ENCODE peak calls at places on chromosome 11, in ten cellular contexts. U is NCI-H460; X is GM23338; G is HS-5; E is activated CD8-positive, alpha-beta memory T cell treated with anti-CD3 and anti-CD28 coated beads, Interleukin-2, amount 50 U/mL, for 48 hours; F is stromal cell of bone marrow; Q is pons; D is HT1080; Z is nucleus accumbens; W is substantia nigra. L is an unnamed sample.

GRCh38 chr11:93718057-93718563 is 23.2 kb downstream of the TAF1D start:
- DNase-seq in G (no peak), D (no peak), Q (no peak), E (no peak), Z (no peak), W (no peak), F (no peak), X (no peak), U (no peak), L (no peak)

GRCh38 chr11:31757245-31757835 is 53.8 kb downstream of the PAX6 start:
- DNase-seq in X (no peak), Z (no peak), E (no peak), U (no peak), W (no peak), D (no peak), G (no peak), Q (no peak), F (no peak), L (no peak)

GRCh38 chr11:3137486-3138177 is 27.5 kb downstream of the OSBPL5 start:
- DNase-seq in Q (no peak), G (no peak), X (no peak), Z (no peak), U (no peak), E (no peak), W (no peak), F (no peak), D (no peak), L (no peak)

GRCh38 chr11:93116641-93117577 is 80.9 kb downstream of the SLC36A4 start:
- DNase-seq in D (no peak), G (no peak), Z (no peak), W (no peak), Q (no peak), F (no peak), E (no peak), U (no peak), X (peak; percentile 75), L (no peak)

GRCh38 chr11:69111578-69112247 is 44.0 kb upstream of the SMIM38 start:
- DNase-seq in D (no peak), F (no peak), W (no peak), Q (no peak), U (no peak), E (no peak), G (no peak), Z (no peak), X (no peak), L (no peak)

GRCh38 chr11:31793264-31793663 is 17.9 kb downstream of the PAX6 start:
- DNase-seq in Q (no peak), Z (no peak), F (no peak), W (no peak), D (no peak), X (no peak), E (no peak), G (no peak), U (no peak), L (no peak)

GRCh38 chr11:63986156-63986931 is at the start of gene OTUB1:
- DNase-seq in Z (peak; percentile 62), D (peak; percentile 88), E (peak; percentile 91), X (peak; percentile 99), G (peak; percentile 60), U (peak; percentile 81), F (peak; percentile 76), W (peak; percentile 75), Q (peak; percentile 76), L (peak; percentile 71)

GRCh38 chr11:64933935-64934693 is 1.6 kb downstream of the GPHA2 start:
- DNase-seq in G (no peak), Q (no peak), W (no peak), Z (no peak), X (no peak), F (no peak), D (no peak), U (no peak), E (no peak), L (no peak)

GRCh38 chr11:57932105-57932504 is 91.6 kb upstream of the OR9Q1 start:
- DNase-seq in W (no peak), X (no peak), G (no peak), F (no peak), Z (no peak), D (no peak), E (no peak), Q (no peak), U (no peak), L (no peak)

GRCh38 chr11:77353131-77353530 is 51.6 kb upstream of the GDPD4 start:
- DNase-seq in Z (no peak), G (no peak), Q (peak; percentile 30), U (no peak), D (no peak), W (no peak), E (no peak), X (no peak), F (no peak), L (no peak)

GRCh38 chr11:1565904-1566247 is 6.2 kb downstream of the DUSP8 start:
- DNase-seq in X (no peak), Q (no peak), D (no peak), F (no peak), Z (no peak), U (no peak), E (no peak), W (no peak), G (no peak), L (no peak)

GRCh38 chr11:74672332-74672955 is 58.8 kb downstream of the CHRDL2 start:
- DNase-seq in Z (no peak), W (no peak), D (no peak), E (no peak), F (no peak), Q (no peak), X (no peak), G (no peak), U (no peak), L (no peak)

GRCh38 chr11:10329935-10330334 is 25.1 kb downstream of the ADM start:
- DNase-seq in Q (no peak), Z (no peak), X (no peak), G (peak; percentile 86), E (no peak), F (peak; percentile 97), U (no peak), D (peak; percentile 75), W (no peak), L (peak; percentile 74)

GRCh38 chr11:125274774-125275173 is 110.2 kb downstream of the PKNOX2 start:
- DNase-seq in X (no peak), Z (no peak), W (no peak), U (no peak), Q (no peak), E (no peak), G (no peak), D (no peak), F (no peak), L (no peak)

GRCh38 chr11:99020324-99021225 is at the start of gene CNTN5:
- DNase-seq in Z (peak; percentile 21), D (peak; percentile 69), U (peak; percentile 41), G (peak; percentile 49), Q (peak; percentile 31), F (no peak), E (peak; percentile 50), X (peak; percentile 73), W (no peak), L (peak; percentile 3)

GRCh38 chr11:520428-521178 is 13.6 kb upstream of the RNH1 start:
- DNase-seq in E (no peak), G (no peak), U (no peak), W (no peak), X (no peak), F (no peak), D (no peak), Q (no peak), Z (no peak), L (no peak)

GRCh38 chr11:68840661-68841653 is 759 bp downstream of the CPT1A start:
- DNase-seq in U (no peak), D (no peak), Q (no peak), X (peak; percentile 73), F (no peak), E (peak; percentile 66), G (no peak), W (no peak), Z (peak; percentile 20), L (no peak)

GRCh38 chr11:14907411-14908213 is 15.6 kb upstream of the CYP2R1 start:
- DNase-seq in F (no peak), D (no peak), Z (peak; percentile 47), G (no peak), Q (peak; percentile 66), E (peak; percentile 97), U (peak; percentile 49), X (peak; percentile 82), W (peak; percentile 70), L (no peak)

L was measured in astrocyte of the cerebellum.